ENCODE peak calls at places on chromosome 5, in nine cellular contexts. One of them, this sample, is unnamed.

GRCh38 chr5:96718635-96719077 is 56.5 kb downstream of the CAST start:
- DNase-seq in hepatic stellate cell: no peak
- DNase-seq in NCI-H1436 treated with DMSO at 0.1 percent for 48 hours: no peak
- DNase-seq in fibroblast of lung: no peak
- DNase-seq in LoVo: peak; percentile 46
- DNase-seq in iPS-NIHi11: no peak
- DNase-seq in effector memory CD4-positive, alpha-beta T cell: no peak
- DNase-seq in GM03348: no peak
- DNase-seq in NCI-H1092: no peak
- DNase-seq in this sample: no peak

GRCh38 chr5:55438931-55439477 is 95.8 kb downstream of the PLPP1 start:
- DNase-seq in effector memory CD4-positive, alpha-beta T cell: no peak
- DNase-seq in fibroblast of lung: peak; percentile 87
- DNase-seq in NCI-H1092: no peak
- DNase-seq in NCI-H1436 treated with DMSO at 0.1 percent for 48 hours: no peak
- DNase-seq in hepatic stellate cell: no peak
- DNase-seq in GM03348: peak; percentile 67
- DNase-seq in iPS-NIHi11: no peak
- DNase-seq in LoVo: no peak
- DNase-seq in this sample: peak; percentile 26

GRCh38 chr5:177367323-177367848 is 9.7 kb downstream of the RGS14 start:
- DNase-seq in effector memory CD4-positive, alpha-beta T cell: no peak
- DNase-seq in NCI-H1092: no peak
- DNase-seq in fibroblast of lung: no peak
- DNase-seq in iPS-NIHi11: no peak
- DNase-seq in GM03348: no peak
- DNase-seq in hepatic stellate cell: no peak
- DNase-seq in NCI-H1436 treated with DMSO at 0.1 percent for 48 hours: no peak
- DNase-seq in LoVo: no peak
- DNase-seq in this sample: no peak

GRCh38 chr5:163565492-163565891 is 60.1 kb downstream of the MAT2B start:
- DNase-seq in hepatic stellate cell: no peak
- DNase-seq in NCI-H1436 treated with DMSO at 0.1 percent for 48 hours: no peak
- DNase-seq in LoVo: no peak
- DNase-seq in effector memory CD4-positive, alpha-beta T cell: no peak
- DNase-seq in iPS-NIHi11: peak; percentile 34
- DNase-seq in GM03348: peak; percentile 12
- DNase-seq in NCI-H1092: no peak
- DNase-seq in fibroblast of lung: no peak
- DNase-seq in this sample: peak; percentile 15

GRCh38 chr5:131589510-131590348 is 45.3 kb downstream of the RAPGEF6 start:
- DNase-seq in iPS-NIHi11: peak; percentile 68
- DNase-seq in NCI-H1092: peak; percentile 2
- DNase-seq in NCI-H1436 treated with DMSO at 0.1 percent for 48 hours: no peak
- DNase-seq in GM03348: peak; percentile 71
- DNase-seq in fibroblast of lung: peak; percentile 77
- DNase-seq in hepatic stellate cell: peak; percentile 50
- DNase-seq in LoVo: peak; percentile 48
- DNase-seq in effector memory CD4-positive, alpha-beta T cell: no peak
- DNase-seq in this sample: peak; percentile 61

GRCh38 chr5:6328173-6328572 is 50.2 kb downstream of the MED10 start:
- DNase-seq in GM03348: peak; percentile 23
- DNase-seq in NCI-H1436 treated with DMSO at 0.1 percent for 48 hours: no peak
- DNase-seq in effector memory CD4-positive, alpha-beta T cell: no peak
- DNase-seq in LoVo: peak; percentile 54
- DNase-seq in iPS-NIHi11: peak; percentile 90
- DNase-seq in hepatic stellate cell: no peak
- DNase-seq in fibroblast of lung: no peak
- DNase-seq in NCI-H1092: no peak
- DNase-seq in this sample: no peak

GRCh38 chr5:68088302-68088701 is 127.3 kb upstream of the PIK3R1 start:
- DNase-seq in NCI-H1092: no peak
- DNase-seq in fibroblast of lung: peak; percentile 76
- DNase-seq in hepatic stellate cell: peak; percentile 5
- DNase-seq in NCI-H1436 treated with DMSO at 0.1 percent for 48 hours: no peak
- DNase-seq in effector memory CD4-positive, alpha-beta T cell: no peak
- DNase-seq in GM03348: peak; percentile 62
- DNase-seq in iPS-NIHi11: no peak
- DNase-seq in LoVo: no peak
- DNase-seq in this sample: peak; percentile 55

GRCh38 chr5:115477581-115477980 is 67.0 kb downstream of the FEM1C start:
- DNase-seq in GM03348: no peak
- DNase-seq in LoVo: no peak
- DNase-seq in NCI-H1436 treated with DMSO at 0.1 percent for 48 hours: no peak
- DNase-seq in effector memory CD4-positive, alpha-beta T cell: no peak
- DNase-seq in iPS-NIHi11: no peak
- DNase-seq in NCI-H1092: no peak
- DNase-seq in hepatic stellate cell: no peak
- DNase-seq in fibroblast of lung: no peak
- DNase-seq in this sample: no peak

GRCh38 chr5:158679221-158679641 is 420.5 kb downstream of the EBF1 start:
- DNase-seq in LoVo: no peak
- DNase-seq in NCI-H1092: no peak
- DNase-seq in fibroblast of lung: no peak
- DNase-seq in iPS-NIHi11: no peak
- DNase-seq in NCI-H1436 treated with DMSO at 0.1 percent for 48 hours: no peak
- DNase-seq in GM03348: no peak
- DNase-seq in effector memory CD4-positive, alpha-beta T cell: no peak
- DNase-seq in hepatic stellate cell: no peak
- DNase-seq in this sample: no peak

GRCh38 chr5:55771175-55771655 is 33.4 kb downstream of the DDX4 start:
- DNase-seq in effector memory CD4-positive, alpha-beta T cell: no peak
- DNase-seq in GM03348: no peak
- DNase-seq in LoVo: no peak
- DNase-seq in fibroblast of lung: peak; percentile 20
- DNase-seq in hepatic stellate cell: no peak
- DNase-seq in NCI-H1092: no peak
- DNase-seq in NCI-H1436 treated with DMSO at 0.1 percent for 48 hours: no peak
- DNase-seq in iPS-NIHi11: no peak
- DNase-seq in this sample: no peak

GRCh38 chr5:134090482-134090881 is 24.0 kb upstream of the TCF7 start:
- DNase-seq in NCI-H1092: no peak
- DNase-seq in hepatic stellate cell: no peak
- DNase-seq in GM03348: no peak
- DNase-seq in iPS-NIHi11: no peak
- DNase-seq in effector memory CD4-positive, alpha-beta T cell: no peak
- DNase-seq in NCI-H1436 treated with DMSO at 0.1 percent for 48 hours: no peak
- DNase-seq in fibroblast of lung: no peak
- DNase-seq in LoVo: no peak
- DNase-seq in this sample: no peak

GRCh38 chr5:140882591-140882899 is 621 bp downstream of the PCDHA13 start:
- DNase-seq in NCI-H1092: no peak
- DNase-seq in fibroblast of lung: no peak
- DNase-seq in iPS-NIHi11: peak; percentile 58
- DNase-seq in LoVo: no peak
- DNase-seq in effector memory CD4-positive, alpha-beta T cell: no peak
- DNase-seq in NCI-H1436 treated with DMSO at 0.1 percent for 48 hours: no peak
- DNase-seq in hepatic stellate cell: no peak
- DNase-seq in GM03348: no peak
- DNase-seq in this sample: no peak

GRCh38 chr5:178965465-178966055 is 24.6 kb downstream of the ZNF454 start:
- DNase-seq in effector memory CD4-positive, alpha-beta T cell: no peak
- DNase-seq in iPS-NIHi11: no peak
- DNase-seq in LoVo: no peak
- DNase-seq in NCI-H1436 treated with DMSO at 0.1 percent for 48 hours: no peak
- DNase-seq in hepatic stellate cell: no peak
- DNase-seq in fibroblast of lung: no peak
- DNase-seq in GM03348: no peak
- DNase-seq in NCI-H1092: no peak
- DNase-seq in this sample: no peak

GRCh38 chr5:141957367-141957993 is 522 bp downstream of the PCDH12 start:
- DNase-seq in iPS-NIHi11: no peak
- DNase-seq in NCI-H1436 treated with DMSO at 0.1 percent for 48 hours: no peak
- DNase-seq in hepatic stellate cell: no peak
- DNase-seq in LoVo: no peak
- DNase-seq in NCI-H1092: no peak
- DNase-seq in GM03348: no peak
- DNase-seq in effector memory CD4-positive, alpha-beta T cell: no peak
- DNase-seq in fibroblast of lung: no peak
- DNase-seq in this sample: no peak

GRCh38 chr5:77560677-77561263 is 68.7 kb upstream of the WDR41 start:
- DNase-seq in GM03348: peak; percentile 45
- DNase-seq in iPS-NIHi11: peak; percentile 59
- DNase-seq in hepatic stellate cell: peak; percentile 4
- DNase-seq in NCI-H1092: peak; percentile 45
- DNase-seq in NCI-H1436 treated with DMSO at 0.1 percent for 48 hours: no peak
- DNase-seq in LoVo: peak; percentile 58
- DNase-seq in fibroblast of lung: peak; percentile 69
- DNase-seq in effector memory CD4-positive, alpha-beta T cell: no peak
- DNase-seq in this sample: peak; percentile 37

GRCh38 chr5:179274321-179275315 is 70.6 kb downstream of the ADAMTS2 start:
- DNase-seq in NCI-H1436 treated with DMSO at 0.1 percent for 48 hours: no peak
- DNase-seq in iPS-NIHi11: peak; percentile 50
- DNase-seq in fibroblast of lung: no peak
- DNase-seq in LoVo: no peak
- DNase-seq in hepatic stellate cell: no peak
- DNase-seq in NCI-H1092: no peak
- DNase-seq in effector memory CD4-positive, alpha-beta T cell: no peak
- DNase-seq in GM03348: no peak
- DNase-seq in this sample: no peak

GRCh38 chr5:3019045-3019444 is 267.6 kb upstream of the IRX2 start:
- DNase-seq in hepatic stellate cell: no peak
- DNase-seq in NCI-H1436 treated with DMSO at 0.1 percent for 48 hours: no peak
- DNase-seq in GM03348: no peak
- DNase-seq in iPS-NIHi11: no peak
- DNase-seq in NCI-H1092: no peak
- DNase-seq in LoVo: no peak
- DNase-seq in fibroblast of lung: no peak
- DNase-seq in effector memory CD4-positive, alpha-beta T cell: no peak
- DNase-seq in this sample: no peak

GRCh38 chr5:65076251-65076869 is 307.6 kb downstream of the CWC27 start:
- DNase-seq in effector memory CD4-positive, alpha-beta T cell: peak; percentile 21
- DNase-seq in fibroblast of lung: peak; percentile 75
- DNase-seq in LoVo: peak; percentile 31
- DNase-seq in NCI-H1436 treated with DMSO at 0.1 percent for 48 hours: no peak
- DNase-seq in iPS-NIHi11: peak; percentile 64
- DNase-seq in hepatic stellate cell: peak; percentile 24
- DNase-seq in NCI-H1092: no peak
- DNase-seq in GM03348: peak; percentile 61
- DNase-seq in this sample: peak; percentile 40

GRCh38 chr5:120463026-120463770 is 902 bp upstream of the PRR16 start:
- DNase-seq in effector memory CD4-positive, alpha-beta T cell: no peak
- DNase-seq in LoVo: no peak
- DNase-seq in NCI-H1092: no peak
- DNase-seq in GM03348: no peak
- DNase-seq in hepatic stellate cell: no peak
- DNase-seq in NCI-H1436 treated with DMSO at 0.1 percent for 48 hours: no peak
- DNase-seq in fibroblast of lung: peak; percentile 34
- DNase-seq in iPS-NIHi11: no peak
- DNase-seq in this sample: no peak

GRCh38 chr5:179606910-179607448 is 16.5 kb downstream of the HNRNPH1 start:
- DNase-seq in LoVo: no peak
- DNase-seq in fibroblast of lung: no peak
- DNase-seq in NCI-H1436 treated with DMSO at 0.1 percent for 48 hours: no peak
- DNase-seq in effector memory CD4-positive, alpha-beta T cell: no peak
- DNase-seq in GM03348: no peak
- DNase-seq in NCI-H1092: no peak
- DNase-seq in hepatic stellate cell: no peak
- DNase-seq in iPS-NIHi11: no peak
- DNase-seq in this sample: no peak

GRCh38 chr5:5533927-5534326 is 111.5 kb downstream of the ICE1 start:
- DNase-seq in LoVo: no peak
- DNase-seq in iPS-NIHi11: no peak
- DNase-seq in hepatic stellate cell: no peak
- DNase-seq in NCI-H1436 treated with DMSO at 0.1 percent for 48 hours: no peak
- DNase-seq in NCI-H1092: no peak
- DNase-seq in effector memory CD4-positive, alpha-beta T cell: no peak
- DNase-seq in fibroblast of lung: no peak
- DNase-seq in GM03348: no peak
- DNase-seq in this sample: no peak

GRCh38 chr5:113578091-113578490 is 64.6 kb downstream of the YTHDC2 start:
- DNase-seq in effector memory CD4-positive, alpha-beta T cell: no peak
- DNase-seq in hepatic stellate cell: no peak
- DNase-seq in GM03348: no peak
- DNase-seq in LoVo: no peak
- DNase-seq in fibroblast of lung: no peak
- DNase-seq in NCI-H1092: no peak
- DNase-seq in iPS-NIHi11: no peak
- DNase-seq in NCI-H1436 treated with DMSO at 0.1 percent for 48 hours: no peak
- DNase-seq in this sample: no peak

GRCh38 chr5:150585781-150586461 is 54.5 kb upstream of the SYNPO start:
- DNase-seq in iPS-NIHi11: no peak
- DNase-seq in fibroblast of lung: no peak
- DNase-seq in effector memory CD4-positive, alpha-beta T cell: no peak
- DNase-seq in NCI-H1092: no peak
- DNase-seq in LoVo: no peak
- DNase-seq in hepatic stellate cell: no peak
- DNase-seq in GM03348: no peak
- DNase-seq in NCI-H1436 treated with DMSO at 0.1 percent for 48 hours: no peak
- DNase-seq in this sample: no peak

GRCh38 chr5:151892393-151892792 is 32.3 kb downstream of the GLRA1 start:
- DNase-seq in NCI-H1092: peak; percentile 53
- DNase-seq in NCI-H1436 treated with DMSO at 0.1 percent for 48 hours: no peak
- DNase-seq in iPS-NIHi11: no peak
- DNase-seq in LoVo: no peak
- DNase-seq in GM03348: no peak
- DNase-seq in fibroblast of lung: no peak
- DNase-seq in effector memory CD4-positive, alpha-beta T cell: no peak
- DNase-seq in hepatic stellate cell: no peak
- DNase-seq in this sample: no peak

GRCh38 chr5:59099270-59099994 is 516.6 kb downstream of the RAB3C start:
- DNase-seq in LoVo: peak; percentile 52
- DNase-seq in effector memory CD4-positive, alpha-beta T cell: peak; percentile 20
- DNase-seq in NCI-H1092: no peak
- DNase-seq in hepatic stellate cell: no peak
- DNase-seq in iPS-NIHi11: no peak
- DNase-seq in GM03348: peak; percentile 16
- DNase-seq in fibroblast of lung: peak; percentile 84
- DNase-seq in NCI-H1436 treated with DMSO at 0.1 percent for 48 hours: no peak
- DNase-seq in this sample: peak; percentile 40

GRCh38 chr5:12876541-12877298 is 972.5 kb upstream of the CTNND2 start:
- DNase-seq in fibroblast of lung: no peak
- DNase-seq in effector memory CD4-positive, alpha-beta T cell: no peak
- DNase-seq in hepatic stellate cell: no peak
- DNase-seq in GM03348: no peak
- DNase-seq in NCI-H1436 treated with DMSO at 0.1 percent for 48 hours: no peak
- DNase-seq in LoVo: no peak
- DNase-seq in NCI-H1092: no peak
- DNase-seq in iPS-NIHi11: no peak
- DNase-seq in this sample: no peak

GRCh38 chr5:100706796-100707195 is 171.6 kb downstream of the FAM174A start:
- DNase-seq in NCI-H1436 treated with DMSO at 0.1 percent for 48 hours: no peak
- DNase-seq in hepatic stellate cell: no peak
- DNase-seq in LoVo: peak; percentile 12
- DNase-seq in GM03348: peak; percentile 14
- DNase-seq in NCI-H1092: no peak
- DNase-seq in iPS-NIHi11: peak; percentile 7
- DNase-seq in effector memory CD4-positive, alpha-beta T cell: no peak
- DNase-seq in fibroblast of lung: peak; percentile 56
- DNase-seq in this sample: no peak

GRCh38 chr5:66850354-66851075 is 254.3 kb downstream of the MAST4 start:
- DNase-seq in NCI-H1092: no peak
- DNase-seq in iPS-NIHi11: no peak
- DNase-seq in NCI-H1436 treated with DMSO at 0.1 percent for 48 hours: no peak
- DNase-seq in LoVo: no peak
- DNase-seq in effector memory CD4-positive, alpha-beta T cell: no peak
- DNase-seq in fibroblast of lung: peak; percentile 77
- DNase-seq in GM03348: peak; percentile 14
- DNase-seq in hepatic stellate cell: no peak
- DNase-seq in this sample: no peak

This sample was measured in AG20443.